ENCODE peak calls at places on chromosomes 6 and 20, in six cellular contexts. One of them, this sample, is unnamed.

GRCh38 chr6:6730831-6731230 is 142.3 kb downstream of the LY86 start:
- DNase-seq in activated CD8-positive, alpha-beta memory T cell treated with anti-CD3 and anti-CD28 coated beads for 24 hours: no peak
- DNase-seq in mucosa of descending colon: no peak
- DNase-seq in nephron progenitor cell: no peak
- DNase-seq in IMR-90: peak
- DNase-seq in mesothelial cell of epicardium: no peak
- DNase-seq in this sample: peak

GRCh38 chr20:62685781-62686555 is 22.7 kb upstream of the NTSR1 start:
- DNase-seq in activated CD8-positive, alpha-beta memory T cell treated with anti-CD3 and anti-CD28 coated beads for 24 hours: no peak
- DNase-seq in mucosa of descending colon: no peak
- DNase-seq in nephron progenitor cell: peak
- DNase-seq in IMR-90: no peak
- DNase-seq in mesothelial cell of epicardium: no peak
- DNase-seq in this sample: no peak

GRCh38 chr6:158322724-158323560 is 10.7 kb downstream of the TULP4 start:
- DNase-seq in activated CD8-positive, alpha-beta memory T cell treated with anti-CD3 and anti-CD28 coated beads for 24 hours: no peak
- DNase-seq in mucosa of descending colon: no peak
- DNase-seq in nephron progenitor cell: no peak
- DNase-seq in IMR-90: peak
- DNase-seq in mesothelial cell of epicardium: no peak
- DNase-seq in this sample: no peak

GRCh38 chr20:37973059-37973910 is 60.0 kb downstream of the TTI1 start:
- DNase-seq in activated CD8-positive, alpha-beta memory T cell treated with anti-CD3 and anti-CD28 coated beads for 24 hours: peak
- DNase-seq in mucosa of descending colon: no peak
- DNase-seq in nephron progenitor cell: no peak
- DNase-seq in IMR-90: no peak
- DNase-seq in mesothelial cell of epicardium: no peak
- DNase-seq in this sample: no peak

GRCh38 chr6:169337881-169338445 is 84.3 kb upstream of the THBS2 start:
- DNase-seq in activated CD8-positive, alpha-beta memory T cell treated with anti-CD3 and anti-CD28 coated beads for 24 hours: no peak
- DNase-seq in mucosa of descending colon: no peak
- DNase-seq in nephron progenitor cell: no peak
- DNase-seq in IMR-90: no peak
- DNase-seq in mesothelial cell of epicardium: no peak
- DNase-seq in this sample: no peak

GRCh38 chr6:117674503-117674902 is 766 bp upstream of the NUS1 start:
- DNase-seq in activated CD8-positive, alpha-beta memory T cell treated with anti-CD3 and anti-CD28 coated beads for 24 hours: no peak
- DNase-seq in mucosa of descending colon: no peak
- DNase-seq in nephron progenitor cell: no peak
- DNase-seq in IMR-90: no peak
- DNase-seq in mesothelial cell of epicardium: no peak
- DNase-seq in this sample: no peak

GRCh38 chr20:25286917-25287316 is 39.0 kb downstream of the PYGB start:
- DNase-seq in activated CD8-positive, alpha-beta memory T cell treated with anti-CD3 and anti-CD28 coated beads for 24 hours: no peak
- DNase-seq in mucosa of descending colon: peak
- DNase-seq in nephron progenitor cell: no peak
- DNase-seq in IMR-90: no peak
- DNase-seq in mesothelial cell of epicardium: peak
- DNase-seq in this sample: peak

GRCh38 chr6:50305660-50306059 is 255.9 kb upstream of the DEFB112 start:
- DNase-seq in activated CD8-positive, alpha-beta memory T cell treated with anti-CD3 and anti-CD28 coated beads for 24 hours: no peak
- DNase-seq in mucosa of descending colon: no peak
- DNase-seq in nephron progenitor cell: no peak
- DNase-seq in IMR-90: no peak
- DNase-seq in mesothelial cell of epicardium: no peak
- DNase-seq in this sample: no peak

GRCh38 chr6:4941782-4942672 is 61.8 kb downstream of the RPP40 start:
- DNase-seq in activated CD8-positive, alpha-beta memory T cell treated with anti-CD3 and anti-CD28 coated beads for 24 hours: peak
- DNase-seq in mucosa of descending colon: no peak
- DNase-seq in nephron progenitor cell: no peak
- DNase-seq in IMR-90: peak
- DNase-seq in mesothelial cell of epicardium: no peak
- DNase-seq in this sample: peak

GRCh38 chr20:18698735-18699380 is 111.0 kb downstream of the DTD1 start:
- DNase-seq in activated CD8-positive, alpha-beta memory T cell treated with anti-CD3 and anti-CD28 coated beads for 24 hours: no peak
- DNase-seq in mucosa of descending colon: no peak
- DNase-seq in nephron progenitor cell: no peak
- DNase-seq in IMR-90: no peak
- DNase-seq in mesothelial cell of epicardium: no peak
- DNase-seq in this sample: no peak

GRCh38 chr6:23621026-23621425 is 505.0 kb upstream of the NRSN1 start:
- DNase-seq in activated CD8-positive, alpha-beta memory T cell treated with anti-CD3 and anti-CD28 coated beads for 24 hours: no peak
- DNase-seq in mucosa of descending colon: no peak
- DNase-seq in nephron progenitor cell: no peak
- DNase-seq in IMR-90: peak
- DNase-seq in mesothelial cell of epicardium: no peak
- DNase-seq in this sample: no peak

GRCh38 chr20:46557231-46557956 is 6.9 kb upstream of the OCSTAMP start:
- DNase-seq in activated CD8-positive, alpha-beta memory T cell treated with anti-CD3 and anti-CD28 coated beads for 24 hours: no peak
- DNase-seq in mucosa of descending colon: no peak
- DNase-seq in nephron progenitor cell: no peak
- DNase-seq in IMR-90: peak
- DNase-seq in mesothelial cell of epicardium: no peak
- DNase-seq in this sample: peak

GRCh38 chr6:127514396-127515227 is 4.5 kb downstream of the MTCL3 start:
- DNase-seq in activated CD8-positive, alpha-beta memory T cell treated with anti-CD3 and anti-CD28 coated beads for 24 hours: peak
- DNase-seq in mucosa of descending colon: peak
- DNase-seq in nephron progenitor cell: peak
- DNase-seq in IMR-90: peak
- DNase-seq in mesothelial cell of epicardium: no peak
- DNase-seq in this sample: peak

GRCh38 chr6:2102316-2102883 is 143.0 kb downstream of the GMDS start:
- DNase-seq in activated CD8-positive, alpha-beta memory T cell treated with anti-CD3 and anti-CD28 coated beads for 24 hours: no peak
- DNase-seq in mucosa of descending colon: no peak
- DNase-seq in nephron progenitor cell: no peak
- DNase-seq in IMR-90: peak
- DNase-seq in mesothelial cell of epicardium: no peak
- DNase-seq in this sample: no peak

GRCh38 chr20:37364927-37365272 is 19.0 kb downstream of the SRC start:
- DNase-seq in activated CD8-positive, alpha-beta memory T cell treated with anti-CD3 and anti-CD28 coated beads for 24 hours: no peak
- DNase-seq in mucosa of descending colon: no peak
- DNase-seq in nephron progenitor cell: no peak
- DNase-seq in IMR-90: no peak
- DNase-seq in mesothelial cell of epicardium: no peak
- DNase-seq in this sample: no peak

GRCh38 chr20:52432740-52433139 is 241.2 kb upstream of the ZFP64 start:
- DNase-seq in activated CD8-positive, alpha-beta memory T cell treated with anti-CD3 and anti-CD28 coated beads for 24 hours: no peak
- DNase-seq in mucosa of descending colon: no peak
- DNase-seq in nephron progenitor cell: no peak
- DNase-seq in IMR-90: no peak
- DNase-seq in mesothelial cell of epicardium: no peak
- DNase-seq in this sample: no peak

GRCh38 chr6:105402090-105402980 is 547 bp downstream of the PREP start:
- DNase-seq in activated CD8-positive, alpha-beta memory T cell treated with anti-CD3 and anti-CD28 coated beads for 24 hours: no peak
- DNase-seq in mucosa of descending colon: no peak
- DNase-seq in nephron progenitor cell: peak
- DNase-seq in IMR-90: peak
- DNase-seq in mesothelial cell of epicardium: no peak
- DNase-seq in this sample: peak

GRCh38 chr20:17835240-17835940 is 133.2 kb downstream of the SNX5 start:
- DNase-seq in activated CD8-positive, alpha-beta memory T cell treated with anti-CD3 and anti-CD28 coated beads for 24 hours: no peak
- DNase-seq in mucosa of descending colon: no peak
- DNase-seq in nephron progenitor cell: no peak
- DNase-seq in IMR-90: peak
- DNase-seq in mesothelial cell of epicardium: no peak
- DNase-seq in this sample: peak

GRCh38 chr6:130050230-130050629 is 31.8 kb downstream of the L3MBTL3 start:
- DNase-seq in activated CD8-positive, alpha-beta memory T cell treated with anti-CD3 and anti-CD28 coated beads for 24 hours: no peak
- DNase-seq in mucosa of descending colon: no peak
- DNase-seq in nephron progenitor cell: no peak
- DNase-seq in IMR-90: peak
- DNase-seq in mesothelial cell of epicardium: no peak
- DNase-seq in this sample: no peak